ENCODE peak calls at places on chromosomes 12 and 14, in seven cellular contexts. O is H1, D is spleen, I is sigmoid colon, R is tibial nerve, K is right lobe of liver, Y is GM12878. E is an unnamed sample. For H3K4me1, the result is how much of the 10 kb centered on the place peaks cover.

GRCh38 chr12:108616941-108617858 is 16.5 kb downstream of the SELPLG start:
- DNase-seq in O (no peak), D (no peak), I (no peak), R (no peak), K (no peak), Y (peak), E (no peak)

GRCh38 chr14:105010891-105011291 is 10.0 kb downstream of the CDCA4 start:
- DNase-seq in O (no peak), D (peak), I (peak), R (no peak), K (no peak), Y (no peak), E (no peak)

GRCh38 chr14:89417111-89417468 is at the start of gene FOXN3:
- DNase-seq in O (no peak), D (peak), I (peak), R (peak), K (peak), Y (no peak), E (peak)

GRCh38 chr12:24907464-24907863 is 41.4 kb downstream of the BCAT1 start:
- DNase-seq in O (no peak), D (no peak), I (no peak), R (no peak), K (no peak), Y (no peak), E (no peak)

GRCh38 chr12:122848471-122849351 is 13.5 kb downstream of the HIP1R start:
- DNase-seq in O (no peak), D (no peak), I (no peak), R (no peak), K (no peak), Y (no peak), E (no peak)

GRCh38 chr12:19654630-19655384 is 215.5 kb downstream of the AEBP2 start:
- DNase-seq in O (no peak), D (no peak), I (no peak), R (no peak), K (no peak), Y (no peak), E (no peak)

GRCh38 chr12:55874465-55874864 is 31.7 kb upstream of the MMP19 start:
- DNase-seq in O (no peak), D (no peak), I (no peak), R (no peak), K (no peak), Y (no peak), E (no peak)

GRCh38 chr14:55097894-55098560 is 31.0 kb upstream of the LGALS3 start:
- DNase-seq in O (no peak), D (no peak), I (peak), R (no peak), K (peak), Y (peak), E (no peak)

GRCh38 chr12:124925117-124925516 is 10.7 kb upstream of the UBC start:
- DNase-seq in O (no peak), D (peak), I (peak), R (peak), K (no peak), Y (no peak), E (no peak)

GRCh38 chr12:48865141-48865440 is 579 bp downstream of the RND1 start:
- DNase-seq in O (no peak), D (no peak), I (no peak), R (no peak), K (no peak), Y (no peak), E (no peak)

GRCh38 chr12:68367903-68368302 is 35.7 kb upstream of the MDM1 start:
- DNase-seq in O (no peak), D (no peak), I (no peak), R (no peak), K (no peak), Y (no peak), E (peak)

GRCh38 chr14:20803221-20803620 is 577 bp upstream of the RNASE1 start:
- DNase-seq in O (no peak), D (no peak), I (no peak), R (no peak), K (no peak), Y (no peak), E (no peak)

GRCh38 chr12:92216092-92216491 is 70.4 kb upstream of the BTG1 start:
- DNase-seq in O (no peak), D (no peak), I (no peak), R (no peak), K (no peak), Y (no peak), E (no peak)

GRCh38 chr12:82314406-82314892 is 43.7 kb downstream of the CCDC59 start:
- DNase-seq in O (peak), D (no peak), I (no peak), R (no peak), K (no peak), Y (no peak), E (no peak)

GRCh38 chr14:33188880-33189279 is 250.2 kb downstream of the NPAS3 start:
- DNase-seq in O (no peak), D (no peak), I (no peak), R (no peak), K (no peak), Y (no peak), E (no peak)

GRCh38 chr12:61536525-61536924 is 723.7 kb upstream of the USP15 start:
- DNase-seq in O (no peak), D (no peak), I (no peak), R (no peak), K (no peak), Y (no peak), E (no peak)

GRCh38 chr14:73878436-73878835 is 8.2 kb upstream of the ZNF410 start:
- DNase-seq in O (no peak), D (no peak), I (no peak), R (no peak), K (no peak), Y (no peak), E (no peak)

GRCh38 chr12:105561981-105562726 is 231.7 kb downstream of the C12orf75 start:
- DNase-seq in O (no peak), D (no peak), I (peak), R (no peak), K (no peak), Y (no peak), E (no peak)

GRCh38 chr14:29868000-29868399 is 59.6 kb downstream of the PRKD1 start:
- DNase-seq in O (no peak), D (no peak), I (no peak), R (no peak), K (no peak), Y (no peak), E (no peak)

GRCh38 chr14:100554082-100554677 is 33.0 kb downstream of the BEGAIN start:
- DNase-seq in O (no peak), D (no peak), I (no peak), R (peak), K (no peak), Y (no peak), E (no peak)

GRCh38 chr12:102484017-102484731 is 3.8 kb upstream of the IGF1 start:
- DNase-seq in O (peak), D (no peak), I (peak), R (peak), K (peak), Y (peak), E (peak)

GRCh38 chr14:50082308-50082742 is 34.0 kb downstream of the VCPKMT start:
- DNase-seq in O (no peak), D (no peak), I (no peak), R (no peak), K (no peak), Y (no peak), E (no peak)

GRCh38 chr14:21652209-21652808 is 1.3 kb upstream of the OR4E2 start:
- DNase-seq in O (no peak), D (no peak), I (no peak), R (no peak), K (no peak), Y (no peak), E (no peak)

GRCh38 chr12:87439990-87440827 is 589.0 kb downstream of the C12orf50 start:
- DNase-seq in O (no peak), D (no peak), I (no peak), R (no peak), K (no peak), Y (no peak), E (no peak)

GRCh38 chr12:104303538-104304151 is at the start of gene EID3:
- DNase-seq in O (peak), D (peak), I (peak), R (peak), K (peak), Y (no peak), E (peak)

GRCh38 chr14:53032838-53033390 is 82.1 kb upstream of the FERMT2 start:
- DNase-seq in O (no peak), D (no peak), I (no peak), R (no peak), K (no peak), Y (no peak), E (no peak)

GRCh38 chr12:102182635-102183034 is 15.0 kb downstream of the PMCH start:
- DNase-seq in O (no peak), D (no peak), I (no peak), R (no peak), K (no peak), Y (no peak), E (no peak)

GRCh38 chr14:55936691-55937090 is 181.5 kb upstream of the PELI2 start:
- DNase-seq in O (no peak), D (no peak), I (no peak), R (no peak), K (no peak), Y (no peak), E (peak)

GRCh38 chr12:64273527-64274403 is 51.7 kb upstream of the KICS2 start:
- DNase-seq in O (peak), D (no peak), I (no peak), R (no peak), K (no peak), Y (no peak), E (no peak)

GRCh38 chr12:47995976-47996375 is 8.3 kb downstream of the COL2A1 start:
- DNase-seq in O (no peak), D (peak), I (no peak), R (no peak), K (no peak), Y (no peak), E (no peak)

GRCh38 chr12:105485321-105485910 is 154.9 kb downstream of the C12orf75 start:
- DNase-seq in O (no peak), D (no peak), I (no peak), R (no peak), K (peak), Y (no peak), E (no peak)

GRCh38 chr12:6141048-6141447 is 16.6 kb upstream of the VWF start:
- DNase-seq in O (no peak), D (no peak), I (no peak), R (no peak), K (no peak), Y (no peak), E (no peak)

GRCh38 chr14:70889555-70889954 is 17.7 kb upstream of the PCNX1 start:
- DNase-seq in O (no peak), D (no peak), I (no peak), R (no peak), K (no peak), Y (no peak), E (no peak)

GRCh38 chr14:105989746-105990302 is 463.4 kb downstream of the TMEM121 start:
- DNase-seq in O (no peak), D (no peak), I (no peak), R (no peak), K (no peak), Y (no peak), E (peak)

GRCh38 chr14:97382616-97383226 is 585.5 kb downstream of the VRK1 start:
- DNase-seq in O (no peak), D (no peak), I (no peak), R (no peak), K (no peak), Y (peak), E (no peak)

GRCh38 chr14:54881761-54882401 is 20.7 kb downstream of the GCH1 start:
- DNase-seq in O (no peak), D (no peak), I (no peak), R (no peak), K (no peak), Y (no peak), E (peak)

GRCh38 chr12:19957578-19957977 is 410.8 kb upstream of the PDE3A start:
- DNase-seq in O (no peak), D (no peak), I (no peak), R (no peak), K (no peak), Y (no peak), E (no peak)

GRCh38 chr14:66311935-66312334 is 174.2 kb upstream of the CCDC196 start:
- DNase-seq in O (no peak), D (no peak), I (no peak), R (no peak), K (no peak), Y (no peak), E (no peak)

GRCh38 chr14:66315548-66315947 is 170.6 kb upstream of the CCDC196 start:
- DNase-seq in O (peak), D (no peak), I (no peak), R (no peak), K (no peak), Y (no peak), E (no peak)

GRCh38 chr14:66311058-66311457 is 175.1 kb upstream of the CCDC196 start:
- DNase-seq in O (no peak), D (no peak), I (no peak), R (no peak), K (no peak), Y (no peak), E (no peak)

GRCh38 chr14:66315098-66315497 is 171.1 kb upstream of the CCDC196 start:
- DNase-seq in O (no peak), D (no peak), I (no peak), R (no peak), K (no peak), Y (no peak), E (no peak)
- TF ChIP-seq POLR2A in O (no peak), D (no peak), I (no peak), R (no peak), K (no peak), Y (no peak), E (no peak)

GRCh38 chr12:70048521-70049245 is 194.6 kb upstream of the CNOT2 start:
- DNase-seq in O (no peak), D (no peak), I (no peak), R (no peak), K (no peak), Y (peak), E (no peak)
- H3K27ac ChIP-seq in O (no peak), D (no peak), I (no peak), R (no peak), K (no peak), Y (no peak), E (no peak)

GRCh38 chr12:113241191-113242017 is 20.1 kb downstream of the TPCN1 start:
- DNase-seq in O (no peak), D (peak), I (no peak), R (peak), K (no peak), Y (no peak), E (no peak)
- H3K4me1 ChIP-seq in O (under half), D (half or more), I (half or more), R (under half), K (under half), Y (under half), E (half or more)

DNA sequence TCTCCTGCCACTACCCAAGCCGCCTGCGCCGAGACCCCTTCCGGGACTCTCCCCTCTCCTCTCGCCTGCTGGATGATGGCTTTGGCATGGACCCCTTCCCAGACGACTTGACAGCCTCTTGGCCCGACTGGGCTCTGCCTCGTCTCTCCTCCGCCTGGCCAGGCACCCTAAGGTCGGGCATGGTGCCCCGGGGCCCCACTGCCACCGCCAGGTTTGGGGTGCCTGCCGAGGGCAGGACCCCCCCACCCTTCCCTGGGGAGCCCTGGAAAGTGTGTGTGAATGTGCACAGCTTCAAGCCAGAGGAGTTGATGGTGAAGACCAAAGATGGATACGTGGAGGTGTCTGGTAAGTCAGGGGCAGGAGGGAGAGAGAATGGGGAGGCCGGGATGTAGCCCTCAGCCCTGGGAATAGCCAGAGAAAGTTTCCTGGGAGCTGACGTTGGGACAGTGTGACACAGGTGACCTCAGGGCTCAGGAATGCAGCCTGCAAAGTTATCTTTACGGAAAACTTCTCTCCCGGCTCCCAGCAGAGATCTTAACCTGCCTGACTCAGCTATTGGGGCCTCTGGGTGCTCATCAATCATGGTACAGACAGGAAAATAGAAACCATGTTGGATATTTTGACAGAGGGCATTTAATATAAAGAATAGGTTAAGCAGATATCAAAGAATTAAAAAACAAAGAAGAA is 747 bp downstream of the HSPB8 start:
- DNase-seq in O (peak), D (no peak), I (peak), R (no peak), K (peak), Y (no peak), E (no peak)
- TF ChIP-seq POLR2A in O (no peak), D (no peak), I (no peak), R (no peak), K (no peak), Y (no peak), E (peak)

DNA sequence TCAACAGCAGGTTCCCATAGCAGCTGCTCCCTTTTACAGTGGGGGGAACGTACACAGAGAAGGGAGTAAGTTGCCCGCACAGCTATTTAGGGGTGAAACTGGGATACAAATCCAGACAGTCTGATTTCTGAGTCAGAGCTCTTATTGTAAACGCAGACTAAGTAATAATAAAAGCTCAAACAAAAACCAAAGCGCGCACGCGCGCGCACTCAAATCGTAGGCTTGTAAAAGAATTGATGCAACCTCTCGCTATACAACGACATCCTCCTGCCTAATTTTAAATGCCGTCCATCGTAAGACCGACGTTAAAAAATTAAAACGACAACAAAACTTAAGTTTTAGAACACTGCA is 747 bp upstream of the DACT1 start:
- DNase-seq in O (no peak), D (no peak), I (peak), R (no peak), K (no peak), Y (no peak), E (peak)
- H3K27ac ChIP-seq in O (no peak), D (peak), I (peak), R (peak), K (peak), Y (no peak), E (peak)

GRCh38 chr12:111405149-111405855 is 421 bp upstream of the SH2B3 start:
- DNase-seq in O (peak), D (peak), I (peak), R (peak), K (peak), Y (peak), E (peak)
- H3K4me1 ChIP-seq in O (under half), D (half or more), I (under half), R (under half), K (under half), Y (under half), E (half or more)